ENCODE peak calls at places on chromosomes 16 and 17, in four cellular contexts. E is HepG2, K is K562, X is WTC11. O is an unnamed sample.
A peak's percentile ranks its signal among the peaks of the same experiment; 100 is the strongest.

GRCh38 chr16:16146380-16147315 is 76.6 kb downstream of the ABCC6 start:
- DNase-seq in K (no peak), X (no peak), E (no peak), O (no peak)

GRCh38 chr16:4461250-4462085 is 13.0 kb downstream of the NMRAL1 start:
- DNase-seq in E (peak; percentile 97), X (peak; percentile 57), K (peak; percentile 44), O (no peak)

GRCh38 chr16:85029413-85029794 is 1.8 kb downstream of the KIAA0513 start:
- DNase-seq in X (no peak), K (peak; percentile 76), E (no peak), O (no peak)

GRCh38 chr16:5438591-5438990 is 341.0 kb upstream of the EEF2KMT start:
- DNase-seq in E (no peak), X (no peak), K (peak; percentile 33), O (no peak)

GRCh38 chr16:1662543-1662942 is 15.5 kb upstream of the JPT2 start:
- DNase-seq in E (no peak), X (no peak), K (no peak), O (no peak)

GRCh38 chr16:11034481-11034931 is 90.1 kb downstream of the CLEC16A start:
- DNase-seq in E (no peak), X (no peak), K (no peak), O (no peak)

GRCh38 chr16:30095166-30096078 is 591 bp downstream of the YPEL3 start:
- DNase-seq in E (no peak), K (no peak), X (no peak), O (no peak)

GRCh38 chr17:10558049-10558448 is 8.6 kb upstream of the MYH2 start:
- DNase-seq in K (no peak), E (no peak), X (no peak), O (no peak)

GRCh38 chr17:43778337-43779144 is at the start of gene DUSP3:
- DNase-seq in E (peak; percentile 92), X (peak; percentile 96), K (peak; percentile 94), O (peak; percentile 89)

GRCh38 chr17:65027305-65027704 is 29.2 kb downstream of the GNA13 start:
- DNase-seq in X (peak; percentile 41), K (peak; percentile 54), E (peak; percentile 15), O (peak; percentile 50)

GRCh38 chr16:50457423-50457822 is 88.6 kb upstream of the BRD7 start:
- DNase-seq in X (no peak), K (no peak), E (no peak), O (no peak)

GRCh38 chr16:19432429-19432828 is 14.7 kb downstream of the TMC5 start:
- DNase-seq in X (no peak), E (peak; percentile 71), K (no peak), O (no peak)

GRCh38 chr16:29806641-29807425 is 504 bp downstream of the MAZ start:
- DNase-seq in X (peak; percentile 68), E (peak; percentile 76), K (peak; percentile 61), O (peak; percentile 71)

GRCh38 chr17:30924341-30924740 is 2.6 kb downstream of the ADAP2 start:
- DNase-seq in K (no peak), E (no peak), X (no peak), O (no peak)

GRCh38 chr16:69318911-69319289 is 7.8 kb downstream of the VPS4A start:
- DNase-seq in K (no peak), X (no peak), E (no peak), O (no peak)

GRCh38 chr17:9132944-9133610 is 111.8 kb downstream of the NTN1 start:
- DNase-seq in X (no peak), K (no peak), E (no peak), O (no peak)

GRCh38 chr17:30970757-30971567 is at the start of gene RNF135:
- DNase-seq in K (no peak), X (peak; percentile 78), E (no peak), O (peak; percentile 71)

GRCh38 chr16:80615751-80616150 is 75.0 kb downstream of the DYNLRB2 start:
- DNase-seq in K (no peak), E (no peak), X (no peak), O (no peak)

DNA sequence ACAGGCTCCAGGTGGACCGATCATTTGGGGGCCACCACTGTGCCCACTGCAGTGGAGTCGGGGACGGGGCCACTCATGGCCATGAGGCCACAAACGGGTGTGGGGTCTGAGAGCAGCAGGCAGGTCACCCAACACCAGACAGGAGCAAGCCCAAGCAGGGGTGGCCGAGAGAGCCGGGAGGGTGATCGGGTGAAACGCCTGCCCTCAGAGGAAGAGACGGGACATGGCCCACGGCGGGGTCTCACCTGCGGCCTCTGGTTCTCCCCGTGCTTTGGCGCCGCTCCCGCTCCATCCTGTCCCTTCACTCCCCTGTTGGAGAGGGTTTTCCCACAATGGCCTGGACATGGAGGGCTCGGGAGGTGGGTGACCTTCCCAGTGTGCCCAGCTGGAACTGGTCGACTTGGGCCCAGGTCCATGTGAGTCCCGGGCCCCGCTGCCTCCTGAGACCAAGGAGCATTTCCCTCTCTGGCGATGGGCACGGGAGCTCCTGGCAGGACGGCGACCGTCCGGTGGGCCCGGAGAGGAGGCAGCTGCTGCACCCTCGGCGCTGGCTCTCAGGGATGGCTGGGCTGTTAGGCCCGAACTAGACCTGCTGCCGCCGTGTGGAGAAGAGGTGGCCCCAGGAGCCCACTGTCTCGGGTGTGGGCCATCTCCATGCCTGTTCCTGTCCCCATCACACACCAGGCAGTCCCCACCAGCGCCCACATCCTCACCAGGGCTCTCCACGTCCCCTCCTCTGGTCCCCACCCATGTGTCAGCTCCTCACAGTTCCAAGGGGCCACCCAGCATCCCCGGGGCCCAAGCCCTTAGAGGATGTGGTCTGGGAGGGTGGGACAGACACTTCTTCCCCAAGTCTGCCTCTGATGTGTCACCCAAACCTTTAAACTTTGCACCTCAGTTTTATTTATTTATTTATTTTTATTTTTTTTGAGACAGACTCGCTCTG is 13.4 kb upstream of the BAHCC1 start:
- DNase-seq in E (no peak), K (no peak), X (peak; percentile 13), O (no peak)
- TF ChIP-seq ELF4 in E (no peak), K (no peak), X (no peak), O (no peak)

GRCh38 chr16:73058221-73058615 is 10.3 kb upstream of the ZFHX3 start:
- DNase-seq in K (peak; percentile 35), E (no peak), X (no peak), O (no peak)

GRCh38 chr16:73059779-73060178 is 11.9 kb upstream of the ZFHX3 start:
- DNase-seq in K (no peak), E (no peak), X (no peak), O (no peak)

GRCh38 chr16:73060216-73060615 is 12.3 kb upstream of the ZFHX3 start:
- DNase-seq in K (no peak), X (no peak), E (no peak), O (no peak)

GRCh38 chr16:73057369-73058210 is 9.7 kb upstream of the ZFHX3 start:
- DNase-seq in X (peak; percentile 42), E (no peak), K (peak; percentile 43), O (no peak)

GRCh38 chr16:73058616-73059409 is 10.9 kb upstream of the ZFHX3 start:
- DNase-seq in K (peak; percentile 20), E (no peak), X (peak; percentile 71), O (no peak)
- TF ChIP-seq ELF4 in K (no peak), E (no peak), X (no peak), O (no peak)

DNA sequence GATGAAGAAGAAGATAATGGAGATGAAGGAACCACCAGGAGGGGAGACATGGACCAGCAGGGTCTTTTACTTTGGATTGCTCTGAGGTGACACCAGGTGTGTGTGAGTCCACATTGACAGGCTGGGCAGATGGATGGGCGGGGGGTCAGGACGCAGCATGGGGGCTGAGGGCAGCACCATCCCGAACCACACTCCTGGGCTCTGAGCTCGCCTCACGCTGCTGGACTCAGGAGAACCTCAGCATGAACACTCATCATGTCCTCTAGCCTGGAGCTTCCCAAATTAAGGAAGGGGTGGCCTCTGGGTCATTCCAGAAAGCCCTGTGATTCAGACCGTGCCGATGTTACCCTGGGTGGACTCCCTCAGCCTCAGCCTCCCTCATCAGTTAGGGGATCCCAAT is 50.4 kb upstream of the MAP3K14 start:
- DNase-seq in X (no peak), K (no peak), E (no peak), O (peak; percentile 5)
- TF ChIP-seq ELF4 in X (no peak), K (no peak), E (no peak), O (no peak)

DNA sequence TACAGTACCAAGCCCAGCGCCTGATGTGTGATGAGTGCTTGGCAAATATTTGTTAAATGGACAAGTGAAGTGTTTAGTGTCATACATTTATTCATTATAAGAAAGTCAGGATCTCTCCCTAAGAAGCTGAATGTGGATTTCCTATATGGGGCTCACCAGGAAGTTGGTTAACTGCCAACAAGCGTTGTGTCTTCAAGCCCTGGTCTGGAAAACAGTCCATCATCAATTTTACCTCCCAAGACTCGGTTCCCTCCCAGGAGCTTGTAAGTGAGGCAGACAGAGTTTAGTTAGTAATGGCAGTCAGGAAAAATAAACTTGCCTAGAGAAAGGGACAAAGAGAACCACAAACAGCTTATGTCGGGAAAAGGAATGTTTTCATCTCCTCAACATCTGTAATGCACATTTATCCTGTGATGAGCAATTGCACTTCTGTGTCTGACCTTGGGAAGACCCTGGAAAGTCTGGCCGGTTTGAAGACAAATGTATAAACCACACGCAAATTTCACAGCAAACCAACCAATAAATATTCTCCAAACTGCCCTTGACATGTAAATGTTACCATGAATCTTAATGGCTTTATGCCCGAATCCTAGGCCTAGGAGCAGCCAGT is 28.3 kb downstream of the C16orf95 start:
- DNase-seq in X (no peak), E (no peak), K (no peak), O (no peak)
- TF ChIP-seq ELF4 in X (no peak), E (no peak), K (no peak), O (no peak)

DNA sequence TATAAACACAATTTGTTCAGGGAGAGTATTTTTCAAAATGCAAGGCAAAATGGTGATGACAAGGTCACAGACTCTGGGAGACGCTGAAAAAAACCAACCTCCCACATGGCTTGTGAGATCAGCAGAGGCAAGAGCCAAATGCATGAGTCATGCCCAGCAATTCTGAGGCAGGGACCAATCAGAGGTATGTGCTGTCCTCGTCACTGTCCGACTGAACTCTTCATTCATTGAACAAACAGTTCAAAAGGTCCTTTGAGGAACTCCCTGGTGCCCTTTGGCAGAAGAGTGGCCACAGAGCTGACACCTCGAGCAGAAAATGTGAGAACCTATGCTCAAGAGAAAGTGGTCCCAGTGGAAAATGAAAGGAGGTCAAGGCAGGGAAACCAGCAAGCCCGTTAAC is 51.0 kb downstream of the CDH11 start:
- DNase-seq in X (no peak), K (no peak), E (peak; percentile 70), O (no peak)
- TF ChIP-seq ELF4 in X (no peak), K (no peak), E (no peak), O (no peak)

O was measured in HEK293T.